ENCODE peak calls at places on chromosomes 5 and 9, in ten cellular contexts. X is H9, Y is PC-9, B is MM.1S, J is GM23338, L is breast epithelium, E is transverse colon, Z is gastrocnemius medialis, F is hepatocyte, W is SK-N-SH. U is an unnamed sample.

GRCh38 chr9:127683723-127684122 is 23.1 kb upstream of the CFAP157 start:
- DNase-seq in X (no peak), Y (no peak), B (no peak), J (no peak), L (no peak), E (no peak), Z (no peak), F (peak; percentile 23), W (no peak), U (no peak)

GRCh38 chr5:159448-160172 is 31.7 kb upstream of the LRRC14B start:
- DNase-seq in X (peak; percentile 23), Y (no peak), B (no peak), J (no peak), L (no peak), E (no peak), Z (no peak), F (no peak), W (no peak), U (no peak)

GRCh38 chr5:96794757-96795156 is 13.0 kb downstream of the ERAP1 start:
- DNase-seq in X (no peak), Y (no peak), B (no peak), J (no peak), L (no peak), E (no peak), Z (no peak), F (no peak), W (no peak), U (peak; percentile 24)

GRCh38 chr5:123476696-123477095 is 35.3 kb upstream of the CSNK1G3 start:
- DNase-seq in X (no peak), Y (no peak), B (no peak), J (no peak), L (no peak), E (no peak), Z (no peak), F (no peak), W (no peak), U (no peak)

GRCh38 chr9:106878081-106878837 is 15.3 kb downstream of the ZNF462 start:
- DNase-seq in X (peak; percentile 51), Y (no peak), B (no peak), J (peak; percentile 87), L (no peak), E (no peak), Z (no peak), F (no peak), W (peak; percentile 27), U (no peak)

GRCh38 chr5:73213566-73213998 is 40.6 kb downstream of the TMEM174 start:
- DNase-seq in X (no peak), Y (no peak), B (no peak), J (peak; percentile 44), L (no peak), E (no peak), Z (no peak), F (no peak), W (no peak), U (no peak)

GRCh38 chr9:79257671-79258410 is 313.9 kb upstream of the TLE4 start:
- DNase-seq in X (peak; percentile 34), Y (no peak), B (no peak), J (peak; percentile 10), L (no peak), E (no peak), Z (no peak), F (no peak), W (no peak), U (no peak)

GRCh38 chr9:2271426-2271825 is 256.3 kb downstream of the SMARCA2 start:
- DNase-seq in X (peak; percentile 88), Y (no peak), B (no peak), J (peak; percentile 78), L (peak; percentile 23), E (peak; percentile 10), Z (peak; percentile 31), F (no peak), W (peak; percentile 27), U (no peak)

GRCh38 chr5:124263680-124264491 is 482.6 kb downstream of the ZNF608 start:
- DNase-seq in X (peak; percentile 38), Y (no peak), B (no peak), J (peak; percentile 43), L (no peak), E (no peak), Z (no peak), F (no peak), W (no peak), U (no peak)

GRCh38 chr9:17063535-17064135 is 71.2 kb upstream of the CNTLN start:
- DNase-seq in X (peak; percentile 42), Y (peak; percentile 0), B (peak; percentile 39), J (peak; percentile 83), L (no peak), E (no peak), Z (no peak), F (peak; percentile 73), W (peak; percentile 56), U (no peak)

GRCh38 chr5:97096096-97096648 is 46.2 kb downstream of the LIX1 start:
- DNase-seq in X (no peak), Y (no peak), B (no peak), J (no peak), L (no peak), E (no peak), Z (no peak), F (no peak), W (no peak), U (no peak)

DNA sequence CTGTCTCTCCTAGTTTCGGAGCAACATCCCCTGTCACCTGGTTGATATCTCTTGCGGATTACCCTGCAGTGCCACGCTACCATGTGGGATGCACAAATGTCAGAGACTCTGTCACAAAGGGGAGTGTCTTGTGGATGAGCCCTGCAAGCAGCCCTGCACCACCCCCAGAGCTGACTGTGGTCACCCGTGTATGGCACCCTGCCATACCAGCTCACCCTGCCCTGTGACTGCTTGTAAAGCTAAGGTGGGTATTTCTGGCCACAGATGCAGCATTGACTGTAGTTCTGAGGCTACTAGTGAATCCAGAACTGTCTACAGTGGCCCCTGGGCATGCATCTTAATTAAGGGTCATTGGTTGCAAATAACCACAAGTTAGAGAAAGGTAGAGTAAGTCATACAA is 50.8 kb downstream of the AQP7 start:
- DNase-seq in X (no peak), Y (no peak), B (no peak), J (no peak), L (no peak), E (no peak), Z (no peak), F (no peak), W (no peak), U (no peak)
- TF ChIP-seq CTCF in X (no peak), Y (no peak), B (no peak), J (no peak), L (no peak), E (no peak), Z (no peak), F (no peak), W (no peak), U (no peak)

DNA sequence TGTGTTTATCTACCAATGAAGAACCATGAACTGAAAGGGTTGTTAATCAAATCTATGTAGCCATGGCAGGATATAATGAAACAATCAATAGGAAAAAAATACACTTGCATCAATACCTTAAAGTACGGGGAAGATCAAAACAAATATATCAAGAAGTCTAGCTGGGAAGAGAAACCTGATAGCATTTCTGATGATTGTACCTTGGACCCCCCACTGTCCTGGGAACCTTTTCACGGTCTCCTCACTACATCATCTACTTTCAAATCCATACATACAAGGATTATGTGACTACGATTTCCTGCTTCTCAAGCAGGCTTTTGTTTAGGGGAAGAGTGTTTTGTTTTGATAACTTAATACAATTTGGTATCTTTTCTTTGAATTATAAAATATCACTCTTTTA is 8.1 kb downstream of the EBF1 start:
- DNase-seq in X (no peak), Y (no peak), B (no peak), J (no peak), L (no peak), E (no peak), Z (no peak), F (no peak), W (no peak), U (no peak)
- H3K27me3 ChIP-seq in X (peaks cover 22% of the 10 kb centered on the region), Y (peaks cover 50% of the 10 kb centered on the region), B (no peaks in the 10 kb centered on the region), J (peaks cover 62% of the 10 kb centered on the region), L (peaks cover under 1% of the 10 kb centered on the region), E (peaks cover 41% of the 10 kb centered on the region), Z (no peaks in the 10 kb centered on the region), F (peaks cover 39% of the 10 kb centered on the region), W (no peaks in the 10 kb centered on the region), U (peaks cover 18% of the 10 kb centered on the region)

DNA sequence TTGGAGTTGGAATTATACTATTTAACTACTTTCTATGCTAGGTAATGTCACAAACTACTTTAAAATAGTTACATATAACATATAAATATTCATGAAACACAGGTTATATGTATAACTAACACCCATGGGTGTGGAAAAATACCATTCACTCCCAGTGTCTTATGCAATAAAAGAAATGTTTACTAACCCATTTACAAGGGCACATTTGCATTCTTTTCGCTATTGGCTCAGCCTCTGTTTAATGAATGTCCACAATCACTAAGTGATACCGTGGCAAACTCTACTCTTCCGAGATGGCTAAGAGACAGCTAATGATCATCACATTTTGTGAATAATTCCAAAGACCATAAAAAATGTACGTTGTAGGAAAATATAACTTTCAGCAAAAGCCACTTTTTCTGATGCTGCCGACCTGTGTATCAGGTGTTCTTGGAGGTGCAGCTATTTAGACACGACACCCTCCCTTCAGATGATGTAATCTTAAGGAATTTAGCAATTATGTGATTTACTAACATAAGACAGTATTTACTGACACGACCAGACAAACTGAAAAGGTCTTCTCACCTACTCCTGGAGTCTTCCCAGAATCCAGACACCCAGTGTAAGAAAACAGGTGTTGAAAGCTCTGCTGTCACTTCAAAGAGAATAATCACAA is 121.7 kb upstream of the FAM120A start:
- DNase-seq in X (no peak), Y (no peak), B (no peak), J (no peak), L (no peak), E (no peak), Z (no peak), F (no peak), W (no peak), U (no peak)
- H3K27ac ChIP-seq in X (no peak overlapping the region), Y (peak overlapping the region; percentile 94), B (no peak overlapping the region), J (no peak overlapping the region), L (no peak overlapping the region), E (no peak overlapping the region), Z (no peak overlapping the region), F (no peak overlapping the region), W (no peak overlapping the region), U (no peak overlapping the region)

GRCh38 chr5:76145945-76146344 is 62.8 kb downstream of the SV2C start:
- DNase-seq in X (peak; percentile 66), Y (no peak), B (no peak), J (peak; percentile 74), L (no peak), E (no peak), Z (no peak), F (peak; percentile 22), W (no peak), U (no peak)

GRCh38 chr5:76137887-76138542 is 54.8 kb downstream of the SV2C start:
- DNase-seq in X (no peak), Y (no peak), B (no peak), J (no peak), L (no peak), E (no peak), Z (no peak), F (no peak), W (peak; percentile 49), U (no peak)

GRCh38 chr5:76144892-76145291 is 61.7 kb downstream of the SV2C start:
- DNase-seq in X (peak; percentile 52), Y (no peak), B (no peak), J (peak; percentile 70), L (no peak), E (no peak), Z (no peak), F (no peak), W (no peak), U (no peak)

DNA sequence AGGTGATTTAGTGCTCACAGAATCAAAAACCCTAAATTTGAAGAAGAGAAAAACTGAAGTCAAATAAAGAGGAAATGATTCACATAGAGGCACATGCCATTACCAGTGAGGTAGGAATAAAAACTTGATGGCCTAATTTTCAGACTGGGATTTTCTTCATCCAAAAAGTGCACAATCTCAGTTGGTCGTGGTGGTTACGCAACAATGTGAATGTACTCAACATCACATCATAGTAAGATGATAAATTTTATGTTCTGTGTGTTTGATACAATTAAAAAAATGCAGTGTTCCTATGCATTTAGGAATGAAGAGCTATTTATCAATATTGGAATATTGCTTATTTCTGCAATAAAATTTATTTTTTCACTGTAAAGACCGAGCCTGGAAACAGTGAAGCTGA is 60.7 kb downstream of the SV2C start:
- DNase-seq in X (no peak), Y (no peak), B (no peak), J (no peak), L (no peak), E (no peak), Z (no peak), F (no peak), W (no peak), U (no peak)
- TF ChIP-seq CTCF in X (no peak), Y (no peak), B (no peak), J (no peak), L (no peak), E (no peak), Z (no peak), F (no peak), W (no peak), U (no peak)

U was measured in CD4-positive, alpha-beta T cell.